ENCODE peak calls at places on chromosomes 2 and 18, in six cellular contexts. H is colonic mucosa, I is A549, W is transverse colon, L is neural progenitor cell, B is small intestine. V is an unnamed sample. For H3K4me1, the result is how much of the 10 kb centered on the place peaks cover.

GRCh38 chr18:36176177-36176584 is 11.1 kb upstream of the MOCOS start:
- DNase-seq in H (peak), I (no peak), W (peak), L (no peak), B (peak), V (no peak)

GRCh38 chr2:54387592-54387991 is 68.5 kb upstream of the SPTBN1 start:
- DNase-seq in H (no peak), I (no peak), W (no peak), L (no peak), B (no peak), V (no peak)

GRCh38 chr18:55523001-55523400 is 65.0 kb downstream of the TCF4 start:
- DNase-seq in H (no peak), I (no peak), W (no peak), L (no peak), B (no peak), V (no peak)

GRCh38 chr2:152826880-152827279 is 108.5 kb downstream of the ARL6IP6 start:
- DNase-seq in H (no peak), I (peak), W (no peak), L (no peak), B (no peak), V (no peak)

GRCh38 chr2:232521098-232521497 is 910 bp downstream of the PRSS56 start:
- DNase-seq in H (no peak), I (no peak), W (no peak), L (no peak), B (no peak), V (no peak)

GRCh38 chr18:63451774-63452173 is 25.0 kb upstream of the SERPINB5 start:
- DNase-seq in H (peak), I (no peak), W (peak), L (no peak), B (peak), V (no peak)

GRCh38 chr2:156483741-156484173 is 47.6 kb downstream of the GPD2 start:
- DNase-seq in H (no peak), I (no peak), W (no peak), L (no peak), B (no peak), V (no peak)

GRCh38 chr18:58314284-58314683 is 270.3 kb downstream of the NEDD4L start:
- DNase-seq in H (no peak), I (peak), W (peak), L (no peak), B (peak), V (peak)

GRCh38 chr2:20957745-20958144 is 86.1 kb downstream of the APOB start:
- DNase-seq in H (no peak), I (no peak), W (no peak), L (no peak), B (no peak), V (no peak)

GRCh38 chr2:57602738-57603137 is 443.9 kb upstream of the VRK2 start:
- DNase-seq in H (no peak), I (no peak), W (no peak), L (no peak), B (no peak), V (no peak)

GRCh38 chr2:69619725-69620124 is 23.8 kb downstream of the AAK1 start:
- DNase-seq in H (no peak), I (no peak), W (no peak), L (no peak), B (no peak), V (no peak)

GRCh38 chr18:8765692-8766463 is 60.5 kb downstream of the MTCL1 start:
- DNase-seq in H (no peak), I (no peak), W (no peak), L (no peak), B (no peak), V (no peak)

GRCh38 chr18:35231052-35231451 is 9.8 kb upstream of the ZNF397 start:
- DNase-seq in H (peak), I (peak), W (peak), L (peak), B (peak), V (peak)

GRCh38 chr2:150234787-150235512 is 252.5 kb downstream of the RND3 start:
- DNase-seq in H (peak), I (no peak), W (peak), L (no peak), B (peak), V (no peak)

GRCh38 chr2:143334837-143335236 is 205.6 kb downstream of the ARHGAP15 start:
- DNase-seq in H (no peak), I (peak), W (no peak), L (no peak), B (no peak), V (no peak)

GRCh38 chr18:49898421-49898820 is 85.1 kb upstream of the ACAA2 start:
- DNase-seq in H (peak), I (peak), W (peak), L (peak), B (peak), V (peak)

GRCh38 chr2:165305391-165306096 is 66.3 kb downstream of the SCN2A start:
- DNase-seq in H (no peak), I (no peak), W (no peak), L (no peak), B (no peak), V (no peak)

GRCh38 chr2:240760576-240761246 is 59.3 kb downstream of the KIF1A start:
- DNase-seq in H (no peak), I (no peak), W (no peak), L (no peak), B (no peak), V (no peak)

GRCh38 chr2:200025717-200026116 is 70.3 kb downstream of the MAIP1 start:
- DNase-seq in H (no peak), I (no peak), W (no peak), L (no peak), B (no peak), V (no peak)

GRCh38 chr2:227388537-227389011 is 825 bp upstream of the SCYGR1 start:
- DNase-seq in H (no peak), I (peak), W (no peak), L (no peak), B (no peak), V (no peak)

GRCh38 chr2:71614976-71615768 is 161.8 kb downstream of the DYSF start:
- DNase-seq in H (peak), I (no peak), W (peak), L (no peak), B (peak), V (peak)

GRCh38 chr2:218082586-218083351 is 13.7 kb downstream of the RUFY4 start:
- DNase-seq in H (no peak), I (no peak), W (no peak), L (no peak), B (no peak), V (no peak)

GRCh38 chr2:144452169-144453038 is 67.5 kb downstream of the ZEB2 start:
- DNase-seq in H (no peak), I (peak), W (no peak), L (peak), B (no peak), V (no peak)

GRCh38 chr2:170396799-170397459 is 219.0 kb downstream of the MYO3B start:
- DNase-seq in H (no peak), I (peak), W (no peak), L (no peak), B (peak), V (no peak)

GRCh38 chr2:147352775-147353381 is 492.0 kb upstream of the ACVR2A start:
- DNase-seq in H (no peak), I (no peak), W (no peak), L (no peak), B (no peak), V (no peak)

GRCh38 chr2:98643496-98644100 is 35.2 kb downstream of the UNC50 start:
- DNase-seq in H (no peak), I (no peak), W (no peak), L (no peak), B (no peak), V (no peak)

GRCh38 chr2:36483290-36483689 is 114.7 kb downstream of the FEZ2 start:
- DNase-seq in H (no peak), I (no peak), W (no peak), L (no peak), B (no peak), V (no peak)

GRCh38 chr2:36484454-36484853 is 113.5 kb downstream of the FEZ2 start:
- DNase-seq in H (no peak), I (no peak), W (no peak), L (no peak), B (no peak), V (no peak)

GRCh38 chr2:36481709-36482108 is 116.3 kb downstream of the FEZ2 start:
- DNase-seq in H (no peak), I (no peak), W (no peak), L (no peak), B (no peak), V (no peak)

GRCh38 chr2:36480596-36480995 is 117.4 kb downstream of the FEZ2 start:
- DNase-seq in H (no peak), I (no peak), W (no peak), L (no peak), B (no peak), V (no peak)

DNA sequence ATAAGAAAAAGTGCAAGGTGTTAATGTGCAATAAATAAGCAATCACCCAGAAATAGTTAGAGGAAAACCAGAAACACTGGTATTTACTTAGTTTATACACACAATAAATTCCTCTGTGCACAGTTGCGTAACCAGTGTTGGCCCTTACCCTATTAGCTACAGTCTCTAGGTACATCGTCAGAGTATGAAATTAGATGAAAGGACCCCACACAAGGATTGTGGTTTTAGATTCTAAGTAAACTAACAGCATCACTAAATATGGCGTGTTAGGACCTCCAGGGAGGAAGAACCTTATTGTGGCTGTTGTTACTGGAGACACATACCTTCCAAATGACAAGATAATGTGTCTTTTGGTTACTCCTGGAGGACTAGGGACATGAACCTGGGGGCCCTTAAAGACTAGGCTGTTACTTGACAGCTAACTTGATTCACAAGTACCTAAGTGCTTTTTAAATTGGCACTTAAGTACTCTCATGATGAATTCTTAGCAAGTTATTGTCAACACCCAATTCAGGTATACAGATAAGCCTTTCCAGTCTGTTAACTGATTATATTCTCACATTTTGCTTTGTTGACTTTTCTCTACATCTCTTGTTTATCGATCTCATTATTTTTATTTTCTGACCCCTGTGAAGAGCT is 115.3 kb downstream of the FEZ2 start:
- DNase-seq in H (no peak), I (peak), W (peak), L (no peak), B (no peak), V (no peak)
- H3K4me1 ChIP-seq in H (under half), I (half or more), W (under half), L (under half), B (under half), V (under half)

GRCh38 chr2:127624321-127625145 is 21.4 kb upstream of the GPR17 start:
- DNase-seq in H (no peak), I (no peak), W (peak), L (no peak), B (no peak), V (no peak)
- H3K4me1 ChIP-seq in H (under half), I (under half), W (under half), L (under half), B (under half), V (under half)

GRCh38 chr2:134583462-134583861 is 135.3 kb downstream of the TMEM163 start:
- DNase-seq in H (no peak), I (no peak), W (no peak), L (no peak), B (peak), V (no peak)
- H3K4me1 ChIP-seq in H (under half), I (under half), W (under half), L (under half), B (under half), V (under half)

GRCh38 chr2:237734905-237735623 is 63.5 kb upstream of the RBM44 start:
- DNase-seq in H (no peak), I (no peak), W (no peak), L (no peak), B (no peak), V (no peak)
- H3K4me1 ChIP-seq in H (under half), I (half or more), W (under half), L (under half), B (under half), V (under half)

GRCh38 chr2:190569994-190570755 is 35.7 kb upstream of the NEMP2 start:
- DNase-seq in H (no peak), I (no peak), W (no peak), L (no peak), B (no peak), V (no peak)
- H3K4me1 ChIP-seq in H (under half), I (under half), W (under half), L (under half), B (under half), V (under half)

V was measured in lung.